ENCODE peak calls at places on chromosomes 7 and 10, in seven cellular contexts. J is CD8-positive, alpha-beta memory T cell; V is activated naive CD4-positive, alpha-beta T cell; F is ACHN; D is left lobe of liver; H is HCEC 1CT; E is pulmonary artery endothelial cell. C is an unnamed sample.

GRCh38 chr10:35218339-35218955 is 91.8 kb downstream of the CREM start:
- DNase-seq in J (peak), V (peak), F (peak), D (peak), H (peak), E (peak), C (peak)

GRCh38 chr10:37314862-37315261 is 189.5 kb downstream of the ANKRD30A start:
- DNase-seq in J (no peak), V (no peak), F (no peak), D (no peak), H (no peak), E (no peak), C (no peak)

GRCh38 chr10:13441476-13441875 is 87.3 kb downstream of the BEND7 start:
- DNase-seq in J (no peak), V (no peak), F (no peak), D (no peak), H (no peak), E (no peak), C (no peak)

GRCh38 chr7:67022501-67022900 is 25.9 kb downstream of the TYW1 start:
- DNase-seq in J (no peak), V (no peak), F (no peak), D (no peak), H (no peak), E (no peak), C (no peak)

GRCh38 chr10:34252111-34252510 is 563.0 kb downstream of the PARD3 start:
- DNase-seq in J (no peak), V (no peak), F (no peak), D (no peak), H (no peak), E (no peak), C (no peak)

GRCh38 chr10:103696411-103697145 is 158.8 kb downstream of the SH3PXD2A start:
- DNase-seq in J (peak), V (no peak), F (peak), D (no peak), H (peak), E (peak), C (peak)

GRCh38 chr10:91603931-91604331 is 28.9 kb downstream of the PPP1R3C start:
- DNase-seq in J (no peak), V (no peak), F (peak), D (no peak), H (peak), E (no peak), C (no peak)

GRCh38 chr7:921071-921461 is 33.4 kb downstream of the ADAP1 start:
- DNase-seq in J (no peak), V (no peak), F (no peak), D (no peak), H (no peak), E (no peak), C (no peak)

GRCh38 chr10:73920084-73920483 is 9.2 kb downstream of the PLAU start:
- DNase-seq in J (peak), V (no peak), F (no peak), D (no peak), H (peak), E (no peak), C (no peak)

GRCh38 chr10:108465871-108466641 is 1301.5 kb upstream of the SORCS1 start:
- DNase-seq in J (no peak), V (no peak), F (no peak), D (peak), H (peak), E (no peak), C (no peak)

GRCh38 chr7:12518920-12519681 is 51.4 kb upstream of the SCIN start:
- DNase-seq in J (no peak), V (no peak), F (peak), D (no peak), H (peak), E (no peak), C (no peak)

GRCh38 chr7:32785365-32785764 is 106.2 kb downstream of the KBTBD2 start:
- DNase-seq in J (no peak), V (no peak), F (no peak), D (no peak), H (no peak), E (no peak), C (no peak)

GRCh38 chr7:150716368-150716767 is at the start of gene GIMAP1:
- DNase-seq in J (peak), V (peak), F (no peak), D (no peak), H (no peak), E (peak), C (peak)

GRCh38 chr10:14477408-14477710 is 146.6 kb upstream of the FRMD4A start:
- DNase-seq in J (no peak), V (no peak), F (no peak), D (no peak), H (peak), E (no peak), C (no peak)

GRCh38 chr10:62732841-62733653 is 71.5 kb upstream of the ADO start:
- DNase-seq in J (peak), V (no peak), F (no peak), D (no peak), H (peak), E (no peak), C (peak)

GRCh38 chr10:29958440-29958839 is 100.9 kb downstream of the JCAD start:
- DNase-seq in J (no peak), V (no peak), F (no peak), D (no peak), H (no peak), E (no peak), C (no peak)

GRCh38 chr7:80881361-80881760 is 37.5 kb downstream of the SEMA3C start:
- DNase-seq in J (no peak), V (no peak), F (no peak), D (no peak), H (no peak), E (no peak), C (no peak)

GRCh38 chr10:132383751-132384181 is 13.2 kb upstream of the PWWP2B start:
- DNase-seq in J (no peak), V (no peak), F (no peak), D (no peak), H (no peak), E (no peak), C (no peak)

GRCh38 chr10:112907893-112908292 is 42.2 kb upstream of the TCF7L2 start:
- DNase-seq in J (no peak), V (no peak), F (no peak), D (no peak), H (no peak), E (no peak), C (no peak)

GRCh38 chr7:5773661-5774086 is 7.8 kb downstream of the RNF216 start:
- DNase-seq in J (peak), V (no peak), F (peak), D (no peak), H (peak), E (peak), C (no peak)

GRCh38 chr10:92571649-92572048 is 2.2 kb downstream of the IDE start:
- DNase-seq in J (no peak), V (no peak), F (no peak), D (no peak), H (no peak), E (no peak), C (no peak)

GRCh38 chr10:126128581-126128980 is 232.2 kb downstream of the FANK1 start:
- DNase-seq in J (no peak), V (no peak), F (no peak), D (no peak), H (no peak), E (no peak), C (no peak)

GRCh38 chr10:17316488-17317170 is 88.6 kb downstream of the VIM start:
- DNase-seq in J (no peak), V (no peak), F (no peak), D (no peak), H (no peak), E (no peak), C (no peak)

GRCh38 chr10:119111968-119112515 is 8.1 kb downstream of the DENND10 start:
- DNase-seq in J (no peak), V (no peak), F (no peak), D (no peak), H (peak), E (no peak), C (no peak)

GRCh38 chr7:88090671-88091070 is 129.2 kb downstream of the SRI start:
- DNase-seq in J (no peak), V (no peak), F (no peak), D (no peak), H (no peak), E (no peak), C (no peak)

GRCh38 chr7:25846722-25847121 is 305.3 kb upstream of the NFE2L3 start:
- DNase-seq in J (no peak), V (no peak), F (peak), D (no peak), H (peak), E (peak), C (no peak)

GRCh38 chr10:52232561-52233350 is 81.3 kb upstream of the DKK1 start:
- DNase-seq in J (no peak), V (no peak), F (no peak), D (no peak), H (no peak), E (no peak), C (no peak)

GRCh38 chr10:32341596-32341995 is 5.4 kb downstream of the EPC1 start:
- DNase-seq in J (no peak), V (no peak), F (no peak), D (no peak), H (no peak), E (no peak), C (no peak)

GRCh38 chr7:30321992-30322637 is 37.7 kb downstream of the ZNRF2 start:
- DNase-seq in J (peak), V (no peak), F (peak), D (no peak), H (peak), E (no peak), C (peak)

C was measured in central memory CD4-positive, alpha-beta T cell.